ENCODE peak calls at places on chromosomes 2 and 18, in seven cellular contexts. One of them, this sample, is unnamed.

GRCh38 chr2:239105234-239105633 is 257.3 kb downstream of the TWIST2 start:
- DNase-seq in K562: no peak
- DNase-seq in HCT116: no peak
- DNase-seq in GM23248: no peak
- DNase-seq in neural progenitor cell: no peak
- DNase-seq in PC-9: no peak
- DNase-seq in hepatocyte: no peak
- DNase-seq in this sample: no peak

GRCh38 chr18:31241900-31242409 is 76.0 kb upstream of the DSG1 start:
- DNase-seq in K562: peak; percentile 38
- DNase-seq in HCT116: peak; percentile 99
- DNase-seq in GM23248: no peak
- DNase-seq in neural progenitor cell: peak; percentile 71
- DNase-seq in PC-9: peak; percentile 63
- DNase-seq in hepatocyte: peak; percentile 77
- DNase-seq in this sample: peak; percentile 41

GRCh38 chr2:128439231-128440086 is 120.8 kb upstream of the HS6ST1 start:
- DNase-seq in K562: no peak
- DNase-seq in HCT116: no peak
- DNase-seq in GM23248: no peak
- DNase-seq in neural progenitor cell: no peak
- DNase-seq in PC-9: no peak
- DNase-seq in hepatocyte: no peak
- DNase-seq in this sample: no peak

GRCh38 chr18:45666520-45666919 is 51.2 kb downstream of the SLC14A2 start:
- DNase-seq in K562: no peak
- DNase-seq in HCT116: no peak
- DNase-seq in GM23248: no peak
- DNase-seq in neural progenitor cell: no peak
- DNase-seq in PC-9: no peak
- DNase-seq in hepatocyte: no peak
- DNase-seq in this sample: no peak

GRCh38 chr18:52992041-52992440 is 652.0 kb downstream of the DCC start:
- DNase-seq in K562: no peak
- DNase-seq in HCT116: no peak
- DNase-seq in GM23248: no peak
- DNase-seq in neural progenitor cell: peak; percentile 58
- DNase-seq in PC-9: no peak
- DNase-seq in hepatocyte: peak; percentile 4
- DNase-seq in this sample: no peak

GRCh38 chr2:21333249-21333648 is 209.5 kb downstream of the TDRD15 start:
- DNase-seq in K562: no peak
- DNase-seq in HCT116: no peak
- DNase-seq in GM23248: no peak
- DNase-seq in neural progenitor cell: no peak
- DNase-seq in PC-9: no peak
- DNase-seq in hepatocyte: no peak
- DNase-seq in this sample: no peak

GRCh38 chr2:1707771-1708351 is 36.5 kb downstream of the PXDN start:
- DNase-seq in K562: no peak
- DNase-seq in HCT116: no peak
- DNase-seq in GM23248: peak; percentile 94
- DNase-seq in neural progenitor cell: peak; percentile 92
- DNase-seq in PC-9: peak; percentile 44
- DNase-seq in hepatocyte: peak; percentile 70
- DNase-seq in this sample: peak; percentile 93

GRCh38 chr2:152497481-152498052 is 162.6 kb downstream of the FMNL2 start:
- DNase-seq in K562: peak; percentile 25
- DNase-seq in HCT116: peak; percentile 75
- DNase-seq in GM23248: no peak
- DNase-seq in neural progenitor cell: no peak
- DNase-seq in PC-9: peak; percentile 84
- DNase-seq in hepatocyte: peak; percentile 59
- DNase-seq in this sample: peak; percentile 95

GRCh38 chr2:42957109-42958035 is 165.0 kb upstream of the HAAO start:
- DNase-seq in K562: no peak
- DNase-seq in HCT116: no peak
- DNase-seq in GM23248: no peak
- DNase-seq in neural progenitor cell: no peak
- DNase-seq in PC-9: no peak
- DNase-seq in hepatocyte: peak; percentile 58
- DNase-seq in this sample: peak; percentile 48

GRCh38 chr2:182611009-182611408 is 105.0 kb upstream of the DNAJC10 start:
- DNase-seq in K562: no peak
- DNase-seq in HCT116: no peak
- DNase-seq in GM23248: no peak
- DNase-seq in neural progenitor cell: no peak
- DNase-seq in PC-9: no peak
- DNase-seq in hepatocyte: no peak
- DNase-seq in this sample: no peak

DNA sequence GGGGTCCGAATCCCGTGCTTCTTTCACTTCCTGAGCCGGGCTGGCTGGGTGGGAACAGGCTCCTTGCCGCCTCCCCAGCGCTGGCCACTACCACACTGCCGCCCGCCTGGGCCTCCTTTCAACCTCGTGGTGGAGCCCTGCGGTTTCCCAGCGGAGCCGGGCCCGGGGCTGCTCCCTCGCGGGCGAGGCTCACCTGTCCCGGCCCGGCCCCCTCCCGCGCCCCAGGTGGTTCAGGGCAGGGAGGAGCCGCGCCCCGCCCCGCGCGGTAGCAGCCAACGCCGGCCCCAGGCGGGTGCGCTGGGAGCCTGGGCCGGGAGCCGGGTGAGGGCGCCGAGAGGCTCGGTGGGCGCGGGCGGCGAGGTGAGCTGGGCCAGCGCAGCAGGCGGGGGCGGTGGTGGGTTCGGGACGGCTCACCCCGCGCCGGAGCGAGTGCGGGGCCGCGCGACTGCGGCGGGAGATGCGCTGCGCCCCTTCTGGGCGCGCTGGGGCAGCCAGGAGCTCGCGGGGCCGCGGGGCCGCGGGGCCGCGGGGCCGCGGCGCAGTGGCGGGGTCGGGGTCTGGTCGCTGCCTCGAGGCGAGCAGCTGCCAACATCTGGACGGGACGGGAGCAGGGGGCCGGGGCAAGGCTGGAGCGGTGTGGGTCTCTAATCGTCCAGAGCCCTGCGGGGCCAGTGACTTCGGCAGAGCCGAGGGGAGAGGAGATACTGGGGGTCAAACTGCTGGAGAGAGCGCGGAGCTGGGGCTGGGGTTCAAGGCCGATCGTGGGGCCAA is at the start of gene LYPD6B:
- DNase-seq in K562: peak; percentile 40
- DNase-seq in HCT116: no peak
- DNase-seq in GM23248: peak; percentile 38
- DNase-seq in neural progenitor cell: peak; percentile 70
- DNase-seq in PC-9: peak; percentile 87
- DNase-seq in hepatocyte: peak; percentile 84
- DNase-seq in this sample: no peak
- TF ChIP-seq EZH2 in K562: no peak
- TF ChIP-seq EZH2 in HCT116: no peak
- TF ChIP-seq EZH2 in GM23248: peak; percentile 48
- TF ChIP-seq EZH2 in neural progenitor cell: peak; percentile 62
- TF ChIP-seq EZH2 in PC-9: no peak
- TF ChIP-seq EZH2 in hepatocyte: no peak
- TF ChIP-seq EZH2 in this sample: no peak

DNA sequence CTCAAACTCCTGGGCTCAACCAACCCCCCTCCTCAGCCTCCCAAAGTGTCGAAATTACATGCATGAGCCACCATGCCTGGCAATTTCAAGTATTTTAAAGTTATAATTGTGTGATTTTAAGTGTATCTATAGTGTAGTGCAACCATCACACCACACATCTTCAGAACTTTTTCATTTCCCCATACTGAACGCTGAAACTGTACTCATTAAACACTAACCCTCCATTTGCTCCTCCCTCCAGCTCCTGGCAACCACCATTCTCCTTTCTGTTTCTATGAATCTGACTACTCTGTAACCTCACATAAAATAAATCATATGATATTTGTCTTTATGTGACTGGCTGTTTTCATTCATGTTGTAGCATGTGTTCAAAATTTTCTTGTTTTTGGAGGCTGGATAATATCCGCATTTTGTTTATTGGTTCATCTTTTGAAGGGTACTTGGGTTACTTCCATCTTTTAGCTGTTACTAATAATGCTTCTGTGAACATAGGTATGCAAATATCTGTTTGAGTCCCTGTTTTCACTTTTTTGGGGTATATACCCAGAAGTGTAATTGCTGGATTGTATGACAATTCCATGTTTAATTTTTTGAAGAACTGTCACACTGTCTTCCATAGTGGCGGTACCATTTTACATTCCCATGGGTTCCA is 188.2 kb downstream of the PLCL1 start:
- DNase-seq in K562: no peak
- DNase-seq in HCT116: no peak
- DNase-seq in GM23248: no peak
- DNase-seq in neural progenitor cell: no peak
- DNase-seq in PC-9: no peak
- DNase-seq in hepatocyte: no peak
- DNase-seq in this sample: no peak
- H3K4me1 ChIP-seq in K562: peaks cover 16% of the 10 kb centered on the region
- H3K4me1 ChIP-seq in HCT116: no peaks in the 10 kb centered on the region
- H3K4me1 ChIP-seq in GM23248: peaks cover 10% of the 10 kb centered on the region
- H3K4me1 ChIP-seq in neural progenitor cell: no peaks in the 10 kb centered on the region
- H3K4me1 ChIP-seq in PC-9: no peaks in the 10 kb centered on the region
- H3K4me1 ChIP-seq in hepatocyte: no peaks in the 10 kb centered on the region
- H3K4me1 ChIP-seq in this sample: no peaks in the 10 kb centered on the region

GRCh38 chr2:137091704-137092103 is 326.4 kb downstream of the THSD7B start:
- DNase-seq in K562: no peak
- DNase-seq in HCT116: no peak
- DNase-seq in GM23248: no peak
- DNase-seq in neural progenitor cell: no peak
- DNase-seq in PC-9: no peak
- DNase-seq in hepatocyte: no peak
- DNase-seq in this sample: no peak

GRCh38 chr2:137096187-137096586 is 330.8 kb downstream of the THSD7B start:
- DNase-seq in K562: no peak
- DNase-seq in HCT116: no peak
- DNase-seq in GM23248: no peak
- DNase-seq in neural progenitor cell: no peak
- DNase-seq in PC-9: no peak
- DNase-seq in hepatocyte: no peak
- DNase-seq in this sample: no peak

GRCh38 chr2:137093116-137093515 is 327.8 kb downstream of the THSD7B start:
- DNase-seq in K562: no peak
- DNase-seq in HCT116: no peak
- DNase-seq in GM23248: no peak
- DNase-seq in neural progenitor cell: no peak
- DNase-seq in PC-9: no peak
- DNase-seq in hepatocyte: no peak
- DNase-seq in this sample: no peak

DNA sequence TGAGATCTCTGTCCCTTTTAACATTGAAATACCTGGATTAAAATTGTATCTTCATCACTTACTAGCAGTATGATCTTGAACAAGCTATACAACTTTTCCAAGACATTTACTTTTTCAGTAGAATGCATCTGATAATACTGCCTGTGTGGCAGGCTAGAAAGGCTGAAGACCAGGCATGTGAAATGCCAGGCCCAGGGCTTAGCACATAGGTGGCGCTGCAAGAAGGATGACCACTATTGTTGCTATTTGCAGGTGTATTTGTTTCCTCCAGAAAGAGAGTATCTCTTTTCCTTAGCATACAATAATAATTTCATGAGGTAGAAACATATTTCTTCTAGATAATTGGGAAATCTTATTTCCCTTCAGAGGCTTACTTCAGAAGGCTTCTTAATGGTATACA is 331.3 kb downstream of the THSD7B start:
- DNase-seq in K562: no peak
- DNase-seq in HCT116: no peak
- DNase-seq in GM23248: no peak
- DNase-seq in neural progenitor cell: peak; percentile 19
- DNase-seq in PC-9: no peak
- DNase-seq in hepatocyte: no peak
- DNase-seq in this sample: no peak
- H3K27ac ChIP-seq in K562: no peak overlapping the region
- H3K27ac ChIP-seq in HCT116: no peak overlapping the region
- H3K27ac ChIP-seq in GM23248: no peak overlapping the region
- H3K27ac ChIP-seq in neural progenitor cell: no peak overlapping the region
- H3K27ac ChIP-seq in PC-9: no peak overlapping the region
- H3K27ac ChIP-seq in hepatocyte: no peak overlapping the region
- H3K27ac ChIP-seq in this sample: no peak overlapping the region

GRCh38 chr2:65504814-65505697 is 72.7 kb upstream of the SPRED2 start:
- DNase-seq in K562: no peak
- DNase-seq in HCT116: no peak
- DNase-seq in GM23248: no peak
- DNase-seq in neural progenitor cell: no peak
- DNase-seq in PC-9: peak; percentile 54
- DNase-seq in hepatocyte: no peak
- DNase-seq in this sample: no peak

GRCh38 chr2:65501836-65502235 is 69.4 kb upstream of the SPRED2 start:
- DNase-seq in K562: no peak
- DNase-seq in HCT116: no peak
- DNase-seq in GM23248: no peak
- DNase-seq in neural progenitor cell: no peak
- DNase-seq in PC-9: no peak
- DNase-seq in hepatocyte: no peak
- DNase-seq in this sample: no peak

GRCh38 chr2:65504201-65504600 is 71.8 kb upstream of the SPRED2 start:
- DNase-seq in K562: no peak
- DNase-seq in HCT116: no peak
- DNase-seq in GM23248: no peak
- DNase-seq in neural progenitor cell: no peak
- DNase-seq in PC-9: no peak
- DNase-seq in hepatocyte: no peak
- DNase-seq in this sample: no peak

GRCh38 chr2:65501074-65501473 is 68.7 kb upstream of the SPRED2 start:
- DNase-seq in K562: no peak
- DNase-seq in HCT116: no peak
- DNase-seq in GM23248: no peak
- DNase-seq in neural progenitor cell: no peak
- DNase-seq in PC-9: no peak
- DNase-seq in hepatocyte: no peak
- DNase-seq in this sample: no peak

DNA sequence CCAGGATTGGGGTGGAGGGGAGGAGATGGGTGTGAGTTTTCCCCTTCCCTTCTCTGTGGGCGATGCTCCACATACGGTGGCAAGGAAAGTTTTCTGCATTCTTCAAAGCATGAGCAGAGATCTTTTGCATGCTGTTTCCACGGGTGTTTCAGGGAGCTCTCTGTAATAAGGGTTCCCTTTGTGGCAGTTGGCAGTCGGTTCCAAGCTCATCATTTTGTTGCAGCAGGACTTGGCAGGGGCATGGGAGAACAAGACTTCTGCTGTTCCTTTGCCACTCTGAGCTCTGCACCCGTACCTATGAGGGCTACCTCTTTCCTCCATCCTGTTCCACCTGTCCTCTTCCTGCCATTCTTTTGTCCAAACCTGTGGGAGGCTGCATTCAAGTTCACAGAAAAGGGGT is 71.3 kb upstream of the SPRED2 start:
- DNase-seq in K562: no peak
- DNase-seq in HCT116: no peak
- DNase-seq in GM23248: no peak
- DNase-seq in neural progenitor cell: no peak
- DNase-seq in PC-9: no peak
- DNase-seq in hepatocyte: no peak
- DNase-seq in this sample: no peak
- TF ChIP-seq EZH2 in K562: no peak
- TF ChIP-seq EZH2 in HCT116: no peak
- TF ChIP-seq EZH2 in GM23248: no peak
- TF ChIP-seq EZH2 in neural progenitor cell: no peak
- TF ChIP-seq EZH2 in PC-9: no peak
- TF ChIP-seq EZH2 in hepatocyte: no peak
- TF ChIP-seq EZH2 in this sample: no peak